ENCODE peak calls at places on chromosome 13, in four cellular contexts. U, F, L and T are unnamed samples.
A peak's percentile ranks its signal among the peaks of the same experiment; 100 is the strongest.

GRCh38 chr13:72932250-72932649 is 126.6 kb upstream of the KLF5 start:
- DNase-seq in L (no peak), F (no peak), U (no peak), T (peak; percentile 65)

GRCh38 chr13:74052402-74052928 is 81.7 kb downstream of the KLF12 start:
- DNase-seq in F (no peak), L (no peak), U (no peak), T (no peak)

GRCh38 chr13:108911807-108912206 is 282.4 kb downstream of the MYO16 start:
- DNase-seq in L (no peak), F (no peak), U (no peak), T (no peak)

GRCh38 chr13:27321619-27322385 is 51.2 kb downstream of the RASL11A start:
- DNase-seq in U (no peak), F (no peak), L (no peak), T (no peak)

GRCh38 chr13:31351376-31351775 is 151.6 kb downstream of the B3GLCT start:
- DNase-seq in F (no peak), U (no peak), L (no peak), T (no peak)

GRCh38 chr13:40692946-40693345 is 26.5 kb upstream of the FOXO1 start:
- DNase-seq in L (peak; percentile 39), U (no peak), F (no peak), T (peak; percentile 15)

GRCh38 chr13:78657699-78658629 is 991 bp downstream of the OBI1 start:
- DNase-seq in F (no peak), U (peak; percentile 21), L (peak; percentile 34), T (peak; percentile 29)

GRCh38 chr13:86559915-86560314 is 760.7 kb upstream of the SLITRK6 start:
- DNase-seq in U (no peak), F (no peak), L (no peak), T (no peak)

GRCh38 chr13:68996671-68997030 is 1111.0 kb upstream of the ATXN8OS start:
- DNase-seq in L (no peak), F (no peak), U (no peak), T (no peak)

GRCh38 chr13:90047600-90047999 is 1299.9 kb upstream of the MIR17HG start:
- DNase-seq in F (no peak), L (no peak), U (no peak), T (no peak)

GRCh38 chr13:36130542-36131214 is 504 bp downstream of the DCLK1 start:
- DNase-seq in F (no peak), L (peak; percentile 16), U (peak; percentile 15), T (no peak)

GRCh38 chr13:99959127-99959529 is 12.4 kb downstream of the ZIC5 start:
- DNase-seq in U (no peak), F (no peak), L (no peak), T (no peak)

GRCh38 chr13:39596176-39596575 is 6.8 kb downstream of the LHFPL6 start:
- DNase-seq in U (no peak), F (no peak), L (no peak), T (no peak)

GRCh38 chr13:84339456-84339855 is 457.2 kb upstream of the SLITRK1 start:
- DNase-seq in L (no peak), U (no peak), F (no peak), T (no peak)

GRCh38 chr13:35768551-35768950 is 292.1 kb upstream of the MAB21L1 start:
- DNase-seq in F (no peak), L (peak; percentile 80), U (no peak), T (no peak)

GRCh38 chr13:34506796-34507195 is 435.3 kb upstream of the NBEA start:
- DNase-seq in L (no peak), F (no peak), U (no peak), T (no peak)

GRCh38 chr13:44930907-44931676 is 58.2 kb downstream of the NUFIP1 start:
- DNase-seq in L (peak; percentile 45), U (peak; percentile 48), F (no peak), T (peak; percentile 28)

GRCh38 chr13:28837111-28837510 is 17.0 kb downstream of the MTUS2 start:
- DNase-seq in U (no peak), L (no peak), F (no peak), T (no peak)

GRCh38 chr13:44040754-44041100 is 161.0 kb downstream of the LACC1 start:
- DNase-seq in U (peak; percentile 18), L (peak; percentile 70), F (no peak), T (peak; percentile 38)

GRCh38 chr13:92158335-92158734 is 759.9 kb downstream of the GPC5 start:
- DNase-seq in U (peak; percentile 43), L (peak; percentile 66), F (no peak), T (no peak)

GRCh38 chr13:20332361-20333096 is 100.4 kb upstream of the GJB6 start:
- DNase-seq in F (no peak), U (peak; percentile 52), L (no peak), T (peak; percentile 39)

GRCh38 chr13:98664047-98664446 is 87.1 kb upstream of the STK24 start:
- DNase-seq in U (no peak), L (peak; percentile 73), F (no peak), T (no peak)

GRCh38 chr13:49571299-49572240 is 13.8 kb downstream of the RCBTB1 start:
- DNase-seq in U (no peak), F (no peak), L (no peak), T (no peak)

GRCh38 chr13:58960909-58961308 is 1202.8 kb downstream of the DIAPH3 start:
- DNase-seq in U (peak; percentile 5), F (no peak), L (peak; percentile 69), T (no peak)

GRCh38 chr13:92414851-92415250 is 811.8 kb upstream of the GPC6 start:
- DNase-seq in F (no peak), U (no peak), L (no peak), T (no peak)

GRCh38 chr13:21413013-21413412 is 46.1 kb downstream of the ZDHHC20 start:
- DNase-seq in L (peak; percentile 16), F (no peak), U (no peak), T (no peak)

GRCh38 chr13:30998548-30999140 is 66.2 kb downstream of the TEX26 start:
- DNase-seq in U (peak; percentile 38), F (no peak), L (peak; percentile 69), T (peak; percentile 34)

GRCh38 chr13:29137995-29138394 is 317.9 kb downstream of the MTUS2 start:
- DNase-seq in L (no peak), U (no peak), F (no peak), T (no peak)

GRCh38 chr13:44128522-44128921 is 245.1 kb upstream of the SERP2 start:
- DNase-seq in L (no peak), F (no peak), U (no peak), T (no peak)

GRCh38 chr13:95603887-95604533 is 40.5 kb downstream of the DZIP1 start:
- DNase-seq in F (no peak), U (peak; percentile 61), L (peak; percentile 65), T (no peak)

GRCh38 chr13:36190771-36191170 is 23.6 kb downstream of the SOHLH2 start:
- DNase-seq in F (no peak), L (peak; percentile 14), U (peak; percentile 10), T (no peak)

GRCh38 chr13:31073859-31074718 is 87.6 kb downstream of the HSPH1 start:
- DNase-seq in L (peak; percentile 65), U (peak; percentile 44), F (no peak), T (peak; percentile 70)

GRCh38 chr13:74550039-74550438 is 415.8 kb upstream of the KLF12 start:
- DNase-seq in U (peak; percentile 1), F (no peak), L (peak; percentile 39), T (no peak)

GRCh38 chr13:46553886-46554855 is 1.2 kb downstream of the LRCH1 start:
- DNase-seq in L (peak; percentile 90), F (peak; percentile 72), U (peak; percentile 87), T (peak; percentile 97)

GRCh38 chr13:107069107-107069776 is 501.3 kb upstream of the ARGLU1 start:
- DNase-seq in L (peak; percentile 22), F (no peak), U (no peak), T (peak; percentile 14)

GRCh38 chr13:57557979-57558529 is 73.5 kb upstream of the PCDH17 start:
- DNase-seq in L (peak; percentile 1), U (no peak), F (no peak), T (no peak)
- TF ChIP-seq CTCF in L (no peak), U (no peak), F (peak; percentile 41), T (no peak)

DNA sequence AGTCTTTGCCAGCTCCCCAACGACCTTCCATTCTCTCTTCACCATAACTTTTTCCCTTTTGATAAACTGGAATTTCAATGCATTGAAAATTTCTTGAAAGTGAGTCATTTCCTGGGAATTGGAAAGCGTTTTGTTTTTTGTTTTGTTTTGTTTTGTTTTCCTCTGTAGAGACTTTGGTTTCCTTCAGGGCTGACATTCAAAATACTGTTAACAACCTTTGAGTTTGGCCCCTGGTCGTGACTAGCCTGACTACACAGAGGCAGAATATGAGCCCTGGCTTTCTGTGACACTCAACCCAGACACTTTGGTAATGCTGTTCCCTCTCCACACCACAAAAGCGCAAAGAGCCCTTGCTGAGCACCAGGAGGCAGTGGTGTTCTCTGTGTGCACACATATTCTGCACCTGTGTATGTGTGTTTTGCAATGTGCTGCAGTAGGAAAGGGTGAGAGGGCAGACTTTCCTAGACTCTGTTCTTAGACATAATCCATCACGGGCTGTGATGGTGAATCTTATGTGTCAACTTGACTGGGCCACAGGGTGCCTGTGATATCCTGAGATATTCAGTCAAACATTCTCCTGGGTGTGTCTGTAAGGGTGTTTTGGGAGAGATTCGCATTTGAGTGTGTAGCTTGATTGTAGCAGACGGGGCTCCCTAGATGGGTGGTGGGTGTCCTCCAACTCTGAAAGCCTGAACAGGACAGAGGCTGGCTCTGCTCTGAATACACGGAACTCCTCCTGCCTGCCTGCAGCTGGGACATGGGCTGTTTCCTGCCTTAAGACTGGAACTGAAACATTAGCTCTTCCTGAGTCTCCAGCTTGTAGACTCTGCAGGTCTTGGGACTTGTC is 29.5 kb upstream of the ANKRD10 start:
- DNase-seq in F (peak; percentile 21), U (peak; percentile 84), L (peak; percentile 89), T (peak; percentile 86)
- TF ChIP-seq CTCF in F (peak; percentile 39), U (peak; percentile 77), L (peak; percentile 99), T (peak; percentile 87)

DNA sequence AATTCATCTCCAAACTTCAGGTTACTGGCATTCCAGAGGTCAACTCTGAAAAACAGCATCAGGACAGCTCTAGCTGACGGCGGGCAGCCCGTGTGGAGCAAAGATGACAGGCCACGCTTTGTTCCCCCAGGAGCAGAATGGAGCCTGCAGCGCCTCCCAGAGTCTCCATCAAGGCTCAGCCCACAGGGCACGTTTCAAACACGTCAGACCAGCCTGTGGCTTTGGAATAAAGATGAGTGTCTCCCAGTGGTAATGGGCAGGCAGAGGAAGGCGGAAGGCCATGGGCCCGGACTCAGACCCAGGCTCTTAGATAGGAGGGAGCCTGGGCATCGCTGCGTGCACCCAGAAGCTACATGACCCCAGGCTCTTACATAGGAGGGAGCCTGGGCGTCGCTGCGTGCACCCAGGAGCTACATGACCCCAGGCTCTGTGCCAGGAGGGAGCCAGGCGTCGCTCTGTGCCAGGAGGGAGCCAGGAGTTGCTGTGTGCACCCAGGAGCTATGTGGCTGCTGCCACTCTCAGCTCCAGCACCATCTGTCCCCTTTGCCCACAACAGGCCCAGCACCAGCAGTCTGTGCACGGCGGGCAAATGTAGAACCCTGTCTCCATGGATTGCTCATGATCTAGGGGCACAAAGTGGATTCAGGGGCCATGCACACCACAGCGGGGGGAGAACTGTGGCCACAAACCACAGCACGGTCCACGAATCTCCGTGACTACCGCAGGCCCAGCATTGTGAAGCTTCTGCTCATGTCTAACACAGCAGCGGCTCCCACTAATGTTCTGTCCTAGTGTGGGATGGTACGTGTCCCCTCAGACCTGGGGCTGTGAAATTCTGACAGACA is 47.8 kb upstream of the C13orf46 start:
- DNase-seq in L (no peak), U (no peak), F (no peak), T (no peak)
- TF ChIP-seq CTCF in L (peak; percentile 10), U (no peak), F (no peak), T (no peak)

DNA sequence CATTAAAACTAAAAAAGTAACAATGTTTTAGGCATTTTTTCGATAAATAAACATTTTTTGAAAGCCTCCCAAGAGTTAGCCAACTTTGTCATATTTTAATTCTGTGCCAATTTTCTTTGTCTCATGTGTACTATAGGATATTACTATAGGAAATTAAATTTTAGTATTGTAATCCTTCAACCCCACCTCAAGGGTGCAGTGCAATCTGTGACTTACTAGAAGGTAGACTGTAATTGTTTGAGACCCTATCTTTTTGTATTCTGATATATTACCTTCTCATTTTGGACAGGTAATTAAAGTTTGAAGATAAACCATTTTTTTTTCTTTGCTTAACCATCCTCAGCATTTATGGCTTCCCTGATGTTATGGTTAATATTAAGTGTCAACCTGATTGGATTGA is 457.8 kb downstream of the PCDH20 start:
- DNase-seq in F (no peak), L (no peak), U (no peak), T (no peak)
- TF ChIP-seq CTCF in F (no peak), L (no peak), U (no peak), T (no peak)